ENCODE peak calls at places on chromosome 20, in eight cellular contexts. D is B cell, X is MG63, B is NCI-H524, S is testis, Q is adrenal gland, A is upper lobe of right lung, Y is endothelial cell. V is an unnamed sample.
A peak's percentile ranks its signal among the peaks of the same experiment; 100 is the strongest.

GRCh38 chr20:1083431-1084080 is 34.8 kb upstream of the PSMF1 start:
- DNase-seq in X (no peak), D (no peak), Y (no peak), B (no peak), A (no peak), Q (no peak), S (no peak), V (no peak)

GRCh38 chr20:57772349-57772964 is 62.6 kb upstream of the PMEPA1 start:
- DNase-seq in Y (no peak), A (no peak), S (no peak), Q (no peak), D (no peak), X (peak; percentile 76), B (peak; percentile 50), V (no peak)

GRCh38 chr20:57289401-57290177 is 23.1 kb upstream of the BMP7 start:
- DNase-seq in A (no peak), B (no peak), X (no peak), Q (no peak), Y (no peak), D (no peak), S (no peak), V (no peak)

GRCh38 chr20:3316131-3316530 is 77.1 kb upstream of the SLC4A11 start:
- DNase-seq in A (no peak), Q (peak; percentile 78), S (peak; percentile 65), D (no peak), X (no peak), B (no peak), Y (no peak), V (no peak)

GRCh38 chr20:56957737-56958553 is 308.5 kb downstream of the BMP7 start:
- DNase-seq in A (no peak), S (no peak), D (no peak), X (no peak), B (peak; percentile 93), Q (no peak), Y (peak; percentile 28), V (no peak)

GRCh38 chr20:32484221-32485125 is 100.7 kb downstream of the NOL4L start:
- DNase-seq in Q (peak; percentile 50), X (peak; percentile 17), S (peak; percentile 42), D (peak; percentile 61), Y (peak; percentile 65), A (no peak), B (peak; percentile 47), V (no peak)

GRCh38 chr20:64076061-64076997 is 3.0 kb downstream of the RGS19 start:
- DNase-seq in A (no peak), D (no peak), Y (no peak), S (no peak), B (no peak), Q (no peak), X (no peak), V (no peak)

GRCh38 chr20:54726687-54727086 is 251.3 kb downstream of the DOK5 start:
- DNase-seq in Y (no peak), B (no peak), A (no peak), Q (no peak), S (no peak), X (peak; percentile 2), D (no peak), V (no peak)

GRCh38 chr20:33858666-33859065 is 47.5 kb downstream of the CHMP4B start:
- DNase-seq in B (no peak), Y (no peak), Q (no peak), S (no peak), X (no peak), D (no peak), A (no peak), V (no peak)

GRCh38 chr20:62286493-62287064 is 16.2 kb upstream of the ADRM1 start:
- DNase-seq in B (no peak), D (no peak), Y (no peak), A (no peak), Q (no peak), S (no peak), X (no peak), V (no peak)

GRCh38 chr20:36162272-36162966 is 7.9 kb downstream of the EPB41L1 start:
- DNase-seq in Y (no peak), A (no peak), D (no peak), S (no peak), Q (peak; percentile 72), X (no peak), B (peak; percentile 43), V (no peak)

GRCh38 chr20:1941226-1941625 is 46.0 kb downstream of the SIRPA start:
- DNase-seq in Y (no peak), X (peak; percentile 35), A (no peak), Q (peak; percentile 42), S (no peak), D (no peak), B (no peak), V (no peak)